ENCODE peak calls at places on chromosome 22, in six cellular contexts. Y is K562, G is GM23338, F is WTC11, C is GM12878, U is H1. L is an unnamed sample.

GRCh38 chr22:30001459-30001858 is 78.8 kb upstream of the HORMAD2 start:
- DNase-seq in U (no peak), G (no peak), C (no peak), F (no peak), Y (no peak), L (no peak)

GRCh38 chr22:24105018-24105360 is 76.3 kb upstream of the SUSD2 start:
- DNase-seq in G (no peak), U (no peak), F (no peak), Y (no peak), C (no peak), L (no peak)

GRCh38 chr22:44037519-44038370 is 13.6 kb downstream of the PARVB start:
- DNase-seq in C (no peak), Y (no peak), G (no peak), F (no peak), U (no peak), L (no peak)

GRCh38 chr22:24120029-24120428 is 61.3 kb upstream of the SUSD2 start:
- DNase-seq in F (no peak), Y (no peak), C (no peak), G (no peak), U (no peak), L (no peak)

GRCh38 chr22:19959043-19959586 is 17.5 kb upstream of the TXNRD2 start:
- DNase-seq in Y (peak; percentile 100), U (peak; percentile 81), G (peak; percentile 99), F (peak; percentile 98), C (no peak), L (peak; percentile 92)

GRCh38 chr22:32558681-32559355 is 84.2 kb downstream of the FBXO7 start:
- DNase-seq in G (no peak), U (no peak), Y (no peak), F (no peak), C (no peak), L (no peak)

GRCh38 chr22:30261134-30261533 is 5.5 kb downstream of the OSM start:
- DNase-seq in C (no peak), G (no peak), U (no peak), F (no peak), Y (no peak), L (peak; percentile 41)

GRCh38 chr22:50729391-50730012 is 8.5 kb upstream of the ACR start:
- DNase-seq in F (peak; percentile 14), U (no peak), C (no peak), G (peak; percentile 30), Y (no peak), L (no peak)

GRCh38 chr22:30175743-30176288 is 70.7 kb downstream of the LIF start:
- DNase-seq in U (no peak), Y (no peak), F (no peak), G (no peak), C (no peak), L (no peak)

GRCh38 chr22:19499236-19499879 is 19.6 kb downstream of the CDC45 start:
- DNase-seq in Y (no peak), G (no peak), C (no peak), F (no peak), U (no peak), L (no peak)

GRCh38 chr22:43826142-43827093 is 14.3 kb upstream of the EFCAB6 start:
- DNase-seq in Y (no peak), U (no peak), G (no peak), F (no peak), C (no peak), L (no peak)

GRCh38 chr22:41261541-41262249 is 21.0 kb upstream of the CHADL start:
- DNase-seq in U (no peak), F (no peak), C (no peak), G (no peak), Y (no peak), L (no peak)

GRCh38 chr22:42695294-42695693 is 25.4 kb downstream of the A4GALT start:
- DNase-seq in U (no peak), F (no peak), Y (no peak), G (no peak), C (no peak), L (no peak)

GRCh38 chr22:23393721-23394320 is 186.3 kb downstream of the IGLL1 start:
- DNase-seq in G (no peak), C (no peak), U (no peak), Y (no peak), F (peak; percentile 8), L (no peak)

GRCh38 chr22:46368422-46368821 is 32.9 kb downstream of the TRMU start:
- DNase-seq in G (no peak), U (no peak), Y (no peak), C (no peak), F (no peak), L (no peak)

GRCh38 chr22:25362883-25363240 is 143.4 kb downstream of the CRYBB2 start:
- DNase-seq in G (no peak), U (no peak), C (no peak), F (no peak), Y (no peak), L (no peak)

GRCh38 chr22:45242778-45243191 is 2.1 kb upstream of the KIAA0930 start:
- DNase-seq in U (no peak), Y (no peak), G (peak; percentile 33), C (no peak), F (no peak), L (peak; percentile 57)

GRCh38 chr22:50523458-50523805 is 2.0 kb downstream of the SCO2 start:
- DNase-seq in G (no peak), C (no peak), U (no peak), F (no peak), Y (no peak), L (no peak)

GRCh38 chr22:22178992-22179391 is 65.6 kb upstream of the VPREB1 start:
- DNase-seq in C (no peak), G (no peak), Y (no peak), F (no peak), U (no peak), L (no peak)
- TF ChIP-seq CREB1 in C (no peak), G (no peak), Y (no peak), F (no peak), U (no peak), L (no peak)

DNA sequence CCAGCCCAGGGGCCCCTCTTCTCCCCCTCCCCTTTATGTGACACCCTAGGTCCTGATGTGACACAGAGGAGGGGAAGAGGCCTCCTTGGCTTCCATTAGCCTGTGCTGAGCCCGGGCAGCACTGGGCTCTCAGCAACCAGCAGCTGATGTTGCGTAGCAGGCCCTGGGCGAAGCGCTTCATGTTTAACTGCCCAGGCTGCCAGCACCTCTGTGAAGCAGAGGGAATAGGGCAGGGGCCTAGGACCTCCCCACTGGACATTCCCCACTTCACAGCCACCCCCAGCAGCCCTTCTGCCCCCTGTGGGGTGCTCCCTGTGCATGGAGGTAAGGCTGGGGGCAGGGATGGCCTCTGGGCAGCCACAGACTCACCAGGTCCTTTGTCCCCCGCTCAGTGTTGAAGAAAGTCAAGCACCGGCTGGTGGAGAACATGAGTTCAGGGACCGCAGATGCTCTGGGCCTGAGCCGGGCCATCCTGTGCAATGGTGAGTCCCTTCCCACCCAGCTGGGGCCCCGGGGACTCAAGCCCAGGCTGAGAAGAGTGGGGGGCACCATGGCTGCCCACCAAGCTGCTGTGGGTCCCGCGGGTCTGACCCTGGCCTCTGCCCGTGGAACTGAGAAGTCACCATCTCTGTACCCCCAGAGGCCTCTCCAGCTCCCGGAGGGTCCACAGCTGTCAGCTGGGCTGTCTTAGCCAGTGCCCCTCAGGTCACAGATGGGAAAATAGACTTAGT is 11.6 kb downstream of the PICK1 start:
- DNase-seq in Y (no peak), F (no peak), C (no peak), U (no peak), G (no peak), L (no peak)
- TF ChIP-seq CREB1 in Y (no peak), F (no peak), C (no peak), U (no peak), G (no peak), L (no peak)

GRCh38 chr22:21100149-21101032 is 54.6 kb downstream of the LRRC74B start:
- DNase-seq in F (no peak), Y (no peak), G (no peak), C (no peak), U (no peak), L (no peak)

GRCh38 chr22:21098099-21098671 is 52.4 kb downstream of the LRRC74B start:
- DNase-seq in C (no peak), F (no peak), G (peak; percentile 43), Y (no peak), U (no peak), L (no peak)

GRCh38 chr22:21102659-21103267 is 57.0 kb downstream of the LRRC74B start:
- DNase-seq in G (peak; percentile 96), C (no peak), U (peak; percentile 80), F (peak; percentile 95), Y (peak; percentile 98), L (peak; percentile 73)

GRCh38 chr22:21101877-21102638 is 56.3 kb downstream of the LRRC74B start:
- DNase-seq in G (no peak), Y (no peak), C (no peak), F (no peak), U (no peak), L (no peak)

GRCh38 chr22:21099578-21099977 is 53.8 kb downstream of the LRRC74B start:
- DNase-seq in Y (no peak), C (no peak), F (no peak), U (no peak), G (no peak), L (no peak)
- TF ChIP-seq CREB1 in Y (no peak), C (no peak), F (no peak), U (no peak), G (no peak), L (no peak)

DNA sequence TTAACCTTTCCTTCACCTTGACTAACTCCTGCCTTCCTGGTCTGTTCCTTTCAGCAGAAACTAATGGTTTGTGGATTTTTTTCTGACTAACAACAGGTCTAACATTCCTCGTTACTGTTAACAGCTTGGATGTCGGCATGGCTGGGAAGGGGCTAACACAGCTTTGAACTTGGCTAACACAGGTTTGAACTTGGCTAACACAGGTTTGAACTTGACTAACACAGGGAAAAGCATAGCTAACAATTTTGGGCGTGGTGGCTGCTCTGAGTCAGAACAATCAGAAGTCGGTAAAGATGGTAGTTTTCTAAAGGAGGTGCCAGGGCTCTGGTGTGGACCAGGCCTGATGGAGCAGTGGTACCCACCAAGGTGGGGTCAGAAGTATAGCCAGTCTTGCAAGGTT is 16.1 kb downstream of the MIAT start:
- DNase-seq in F (no peak), Y (no peak), G (no peak), U (no peak), C (no peak), L (no peak)
- TF ChIP-seq CREB1 in F (no peak), Y (no peak), G (no peak), U (no peak), C (no peak), L (no peak)

GRCh38 chr22:48239461-48240164 is 1477.2 kb downstream of the TBC1D22A start:
- DNase-seq in G (no peak), F (no peak), U (no peak), C (no peak), Y (no peak), L (no peak)

GRCh38 chr22:48241658-48242057 is 1479.2 kb downstream of the TBC1D22A start:
- DNase-seq in U (no peak), Y (no peak), F (no peak), G (no peak), C (peak; percentile 1), L (no peak)

GRCh38 chr22:48240165-48240934 is 1477.9 kb downstream of the TBC1D22A start:
- DNase-seq in F (no peak), Y (peak; percentile 16), U (no peak), C (no peak), G (no peak), L (no peak)

GRCh38 chr22:48242461-48242864 is 1480.0 kb downstream of the TBC1D22A start:
- DNase-seq in F (no peak), U (no peak), C (no peak), Y (no peak), G (no peak), L (no peak)

GRCh38 chr22:48240935-48241230 is 1478.4 kb downstream of the TBC1D22A start:
- DNase-seq in U (no peak), F (no peak), G (no peak), C (no peak), Y (no peak), L (no peak)
- TF ChIP-seq CREB1 in U (no peak), F (no peak), G (no peak), C (no peak), Y (no peak), L (no peak)

L was measured in HepG2.